ENCODE peak calls at places on chromosomes 12 and 14, in four cellular contexts. J is aorta, E is H9, X is left lung. R is an unnamed sample. For H3K27me3, the result is how much of the 10 kb centered on the place peaks cover.

GRCh38 chr12:75977952-75978671 is 53.5 kb downstream of the PHLDA1 start:
- DNase-seq in J (no peak), E (no peak), X (peak), R (peak)

GRCh38 chr12:125089626-125090025 is 24.4 kb downstream of the AACS start:
- DNase-seq in J (no peak), E (no peak), X (no peak), R (no peak)

GRCh38 chr12:90235642-90236041 is 527.0 kb upstream of the ATP2B1 start:
- DNase-seq in J (no peak), E (no peak), X (no peak), R (no peak)

GRCh38 chr12:54279227-54279631 is 693 bp downstream of the CBX5 start:
- DNase-seq in J (no peak), E (no peak), X (no peak), R (no peak)

GRCh38 chr12:77742631-77743030 is 88.1 kb upstream of the NAV3 start:
- DNase-seq in J (no peak), E (no peak), X (no peak), R (no peak)

GRCh38 chr12:101299346-101299745 is 19.4 kb downstream of the UTP20 start:
- DNase-seq in J (no peak), E (no peak), X (no peak), R (no peak)

GRCh38 chr12:68113644-68114043 is 45.9 kb downstream of the IFNG start:
- DNase-seq in J (no peak), E (peak), X (no peak), R (no peak)

GRCh38 chr14:34301107-34301734 is 160.8 kb downstream of the SPTSSA start:
- DNase-seq in J (no peak), E (no peak), X (no peak), R (no peak)

GRCh38 chr14:104473649-104474574 is 105.7 kb upstream of the C14orf180 start:
- DNase-seq in J (no peak), E (peak), X (no peak), R (no peak)

GRCh38 chr14:74243051-74243450 is 3.8 kb downstream of the VSX2 start:
- DNase-seq in J (no peak), E (no peak), X (no peak), R (no peak)

GRCh38 chr12:53961025-53961761 is 6.5 kb downstream of the HOXC12 start:
- DNase-seq in J (peak), E (peak), X (no peak), R (no peak)

GRCh38 chr12:65875635-65876034 is 51.4 kb downstream of the HMGA2 start:
- DNase-seq in J (no peak), E (no peak), X (no peak), R (no peak)

GRCh38 chr12:18719922-18720321 is 17.9 kb downstream of the PLCZ1 start:
- DNase-seq in J (no peak), E (no peak), X (no peak), R (no peak)

GRCh38 chr12:57475271-57476161 is 4.2 kb downstream of the ARHGAP9 start:
- DNase-seq in J (no peak), E (peak), X (peak), R (no peak)

GRCh38 chr12:124913474-124914391 is 717 bp downstream of the UBC start:
- DNase-seq in J (peak), E (peak), X (peak), R (peak)

GRCh38 chr12:82862876-82863649 is 176.4 kb downstream of the TMTC2 start:
- DNase-seq in J (no peak), E (no peak), X (no peak), R (no peak)

GRCh38 chr14:88478931-88479330 is 75.9 kb downstream of the PTPN21 start:
- DNase-seq in J (no peak), E (no peak), X (no peak), R (no peak)

GRCh38 chr12:111768159-111768895 is 1.6 kb downstream of the ALDH2 start:
- DNase-seq in J (no peak), E (no peak), X (no peak), R (no peak)

GRCh38 chr12:110600254-110600653 is 13.7 kb upstream of the TCTN1 start:
- DNase-seq in J (no peak), E (no peak), X (no peak), R (no peak)

GRCh38 chr12:14567311-14568195 is at the start of gene PLBD1:
- DNase-seq in J (peak), E (peak), X (peak), R (peak)

GRCh38 chr12:104974626-104975290 is 11.4 kb upstream of the NOPCHAP1 start:
- DNase-seq in J (no peak), E (no peak), X (peak), R (no peak)

GRCh38 chr12:62436164-62436503 is 30.5 kb upstream of the MON2 start:
- DNase-seq in J (no peak), E (no peak), X (peak), R (peak)

GRCh38 chr14:84340938-84341337 is 1189.0 kb upstream of the FLRT2 start:
- DNase-seq in J (no peak), E (no peak), X (no peak), R (no peak)

GRCh38 chr12:51048601-51049369 is 658 bp downstream of the LETMD1 start:
- DNase-seq in J (no peak), E (no peak), X (no peak), R (no peak)

GRCh38 chr12:64618953-64619590 is 8.8 kb downstream of the RASSF3 start:
- DNase-seq in J (no peak), E (no peak), X (no peak), R (no peak)

GRCh38 chr12:106022568-106023012 is 116.2 kb downstream of the NUAK1 start:
- DNase-seq in J (no peak), E (no peak), X (no peak), R (no peak)

GRCh38 chr12:98514984-98515367 is 414 bp upstream of the TMPO start:
- DNase-seq in J (no peak), E (no peak), X (no peak), R (no peak)

GRCh38 chr12:109307051-109307450 is 2.0 kb downstream of the FOXN4 start:
- DNase-seq in J (no peak), E (no peak), X (no peak), R (no peak)
- H3K27me3 ChIP-seq in J (under half), E (under half), X (half or more), R (half or more)

GRCh38 chr12:119592232-119592631 is 1.3 kb upstream of the TMEM233 start:
- DNase-seq in J (no peak), E (no peak), X (no peak), R (no peak)

GRCh38 chr12:119594399-119594730 is 791 bp downstream of the TMEM233 start:
- DNase-seq in J (peak), E (peak), X (no peak), R (no peak)

GRCh38 chr12:119598159-119598558 is 4.6 kb downstream of the TMEM233 start:
- DNase-seq in J (no peak), E (no peak), X (no peak), R (no peak)

GRCh38 chr12:119593578-119594398 is at the start of gene TMEM233:
- DNase-seq in J (peak), E (peak), X (no peak), R (no peak)

DNA sequence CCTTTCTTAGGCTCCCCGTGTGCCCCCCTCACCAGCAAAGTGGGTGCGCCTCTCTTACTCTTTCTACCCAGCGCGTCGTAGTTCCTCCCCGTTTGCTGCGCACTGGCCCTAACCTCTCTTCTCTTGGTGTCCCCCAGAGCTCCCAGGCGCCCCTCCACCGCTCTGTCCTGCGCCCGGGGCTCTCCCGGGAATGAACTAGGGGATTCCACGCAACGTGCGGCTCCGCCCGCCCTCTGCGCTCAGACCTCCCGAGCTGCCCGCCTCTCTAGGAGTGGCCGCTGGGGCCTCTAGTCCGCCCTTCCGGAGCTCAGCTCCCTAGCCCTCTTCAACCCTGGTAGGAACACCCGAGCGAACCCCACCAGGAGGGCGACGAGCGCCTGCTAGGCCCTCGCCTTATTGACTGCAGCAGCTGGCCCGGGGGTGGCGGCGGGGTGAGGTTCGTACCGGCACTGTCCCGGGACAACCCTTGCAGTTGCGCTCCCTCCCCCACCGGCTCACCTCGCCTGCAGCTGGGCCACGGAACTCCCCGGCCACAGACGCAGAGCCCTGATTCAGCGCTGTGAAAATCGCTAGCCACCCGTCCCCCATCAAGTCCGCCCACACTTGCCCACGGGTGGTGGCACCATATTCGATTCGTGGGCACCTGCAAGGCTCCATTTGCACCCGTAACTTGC is 1.3 kb downstream of the TMEM233 start:
- DNase-seq in J (peak), E (peak), X (peak), R (peak)
- H3K27me3 ChIP-seq in J (under half), E (under half), X (half or more), R (under half)

GRCh38 chr14:97385727-97386126 is 588.5 kb downstream of the VRK1 start:
- DNase-seq in J (no peak), E (no peak), X (no peak), R (no peak)
- H3K27me3 ChIP-seq in J (under half), E (under half), X (under half), R (under half)

DNA sequence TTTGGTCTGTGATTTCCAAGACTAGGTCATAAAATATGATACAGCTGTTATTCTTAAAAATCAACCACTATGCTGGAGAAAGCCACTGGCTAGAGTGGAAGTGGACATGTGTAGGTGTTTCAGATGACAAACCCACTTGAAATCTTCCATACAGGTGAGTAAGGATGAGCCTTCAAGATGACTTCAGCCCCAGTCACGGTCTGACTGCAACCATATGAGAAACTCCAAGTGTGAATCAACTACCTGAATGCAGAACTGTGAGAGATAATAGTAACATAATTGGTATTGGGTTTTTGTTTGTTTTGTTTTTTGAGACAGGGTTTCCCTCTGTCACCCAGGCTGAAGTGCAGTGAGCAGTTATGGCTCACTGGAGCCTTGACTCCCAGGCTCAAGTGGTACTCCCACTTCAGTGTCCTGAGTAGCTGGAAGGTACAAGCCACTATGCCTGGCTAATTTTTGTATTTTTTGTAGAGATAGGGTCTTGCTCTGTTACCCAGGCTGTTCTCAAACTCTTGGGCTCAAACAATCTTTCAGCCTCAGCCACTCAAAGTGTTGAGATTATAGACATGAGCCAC is 273.3 kb upstream of the LRIG3 start:
- DNase-seq in J (no peak), E (no peak), X (no peak), R (no peak)
- H3K27me3 ChIP-seq in J (under half), E (under half), X (under half), R (under half)

GRCh38 chr12:80712866-80713265 is 3.8 kb upstream of the MYF5 start:
- DNase-seq in J (no peak), E (no peak), X (no peak), R (no peak)

GRCh38 chr12:80715850-80716249 is 862 bp upstream of the MYF5 start:
- DNase-seq in J (no peak), E (no peak), X (no peak), R (no peak)

GRCh38 chr12:80713419-80713818 is 3.3 kb upstream of the MYF5 start:
- DNase-seq in J (no peak), E (no peak), X (no peak), R (no peak)

GRCh38 chr12:80714846-80715245 is 1.9 kb upstream of the MYF5 start:
- DNase-seq in J (no peak), E (no peak), X (no peak), R (no peak)

GRCh38 chr12:80714055-80714454 is 2.7 kb upstream of the MYF5 start:
- DNase-seq in J (no peak), E (peak), X (no peak), R (no peak)
- H3K27me3 ChIP-seq in J (under half), E (under half), X (half or more), R (under half)

GRCh38 chr14:101372894-101373640 is 188.2 kb upstream of the DIO3 start:
- DNase-seq in J (peak), E (no peak), X (no peak), R (no peak)
- H3K27me3 ChIP-seq in J (under half), E (under half), X (under half), R (under half)

GRCh38 chr12:27966870-27967269 is 5.7 kb downstream of the PTHLH start:
- DNase-seq in J (no peak), E (no peak), X (no peak), R (no peak)
- H3K27me3 ChIP-seq in J (under half), E (under half), X (half or more), R (under half)

R was measured in heart left ventricle.